ENCODE peak calls at places on chromosomes 7 and 10, in four cellular contexts. One of them, this sample, is unnamed.

GRCh38 chr10:116371737-116372136 is 47.5 kb downstream of the CCDC172 start:
- DNase-seq in NCI-H1048: no peak
- DNase-seq in stimulated activated CD4-positive, alpha-beta T cell treated with anti-CD3 and anti-CD28 coated beads, Interleukin-15, amount 100 ng/mL, for 48 hours: no peak
- DNase-seq in CD8-positive, alpha-beta T cell: no peak
- DNase-seq in this sample: no peak

GRCh38 chr7:70678621-70679251 is 453.2 kb upstream of the GALNT17 start:
- DNase-seq in NCI-H1048: no peak
- DNase-seq in CD8-positive, alpha-beta T cell: no peak
- DNase-seq in stimulated activated CD4-positive, alpha-beta T cell treated with anti-CD3 and anti-CD28 coated beads, Interleukin-15, amount 100 ng/mL, for 48 hours: no peak
- DNase-seq in this sample: no peak

GRCh38 chr7:77866370-77866769 is 67.8 kb downstream of the PHTF2 start:
- DNase-seq in CD8-positive, alpha-beta T cell: no peak
- DNase-seq in NCI-H1048: no peak
- DNase-seq in stimulated activated CD4-positive, alpha-beta T cell treated with anti-CD3 and anti-CD28 coated beads, Interleukin-15, amount 100 ng/mL, for 48 hours: no peak
- DNase-seq in this sample: no peak

GRCh38 chr7:100888988-100889760 is at the start of gene UFSP1:
- DNase-seq in NCI-H1048: no peak
- DNase-seq in stimulated activated CD4-positive, alpha-beta T cell treated with anti-CD3 and anti-CD28 coated beads, Interleukin-15, amount 100 ng/mL, for 48 hours: no peak
- DNase-seq in CD8-positive, alpha-beta T cell: no peak
- DNase-seq in this sample: no peak

GRCh38 chr10:22135591-22135990 is 82.2 kb downstream of the EBLN1 start:
- DNase-seq in CD8-positive, alpha-beta T cell: no peak
- DNase-seq in stimulated activated CD4-positive, alpha-beta T cell treated with anti-CD3 and anti-CD28 coated beads, Interleukin-15, amount 100 ng/mL, for 48 hours: no peak
- DNase-seq in NCI-H1048: no peak
- DNase-seq in this sample: no peak

GRCh38 chr10:124160176-124160575 is 66.8 kb upstream of the CHST15 start:
- DNase-seq in CD8-positive, alpha-beta T cell: no peak
- DNase-seq in NCI-H1048: no peak
- DNase-seq in stimulated activated CD4-positive, alpha-beta T cell treated with anti-CD3 and anti-CD28 coated beads, Interleukin-15, amount 100 ng/mL, for 48 hours: no peak
- DNase-seq in this sample: no peak

GRCh38 chr7:17907014-17907413 is 33.3 kb downstream of the SNX13 start:
- DNase-seq in CD8-positive, alpha-beta T cell: no peak
- DNase-seq in NCI-H1048: no peak
- DNase-seq in stimulated activated CD4-positive, alpha-beta T cell treated with anti-CD3 and anti-CD28 coated beads, Interleukin-15, amount 100 ng/mL, for 48 hours: no peak
- DNase-seq in this sample: no peak

GRCh38 chr7:68484731-68485130 is 1113.5 kb upstream of the AUTS2 start:
- DNase-seq in NCI-H1048: no peak
- DNase-seq in stimulated activated CD4-positive, alpha-beta T cell treated with anti-CD3 and anti-CD28 coated beads, Interleukin-15, amount 100 ng/mL, for 48 hours: no peak
- DNase-seq in CD8-positive, alpha-beta T cell: no peak
- DNase-seq in this sample: no peak

GRCh38 chr7:151705744-151706567 is 171.0 kb downstream of the PRKAG2 start:
- DNase-seq in NCI-H1048: no peak
- DNase-seq in CD8-positive, alpha-beta T cell: no peak
- DNase-seq in stimulated activated CD4-positive, alpha-beta T cell treated with anti-CD3 and anti-CD28 coated beads, Interleukin-15, amount 100 ng/mL, for 48 hours: no peak
- DNase-seq in this sample: no peak

GRCh38 chr7:17274551-17275245 is 23.8 kb upstream of the AHR start:
- DNase-seq in stimulated activated CD4-positive, alpha-beta T cell treated with anti-CD3 and anti-CD28 coated beads, Interleukin-15, amount 100 ng/mL, for 48 hours: no peak
- DNase-seq in NCI-H1048: no peak
- DNase-seq in CD8-positive, alpha-beta T cell: no peak
- DNase-seq in this sample: no peak

GRCh38 chr10:102150970-102151773 is 1.0 kb upstream of the NOLC1 start:
- DNase-seq in stimulated activated CD4-positive, alpha-beta T cell treated with anti-CD3 and anti-CD28 coated beads, Interleukin-15, amount 100 ng/mL, for 48 hours: no peak
- DNase-seq in CD8-positive, alpha-beta T cell: no peak
- DNase-seq in NCI-H1048: no peak
- DNase-seq in this sample: no peak

GRCh38 chr7:121339082-121339481 is 10.3 kb downstream of the WNT16 start:
- DNase-seq in NCI-H1048: no peak
- DNase-seq in CD8-positive, alpha-beta T cell: no peak
- DNase-seq in stimulated activated CD4-positive, alpha-beta T cell treated with anti-CD3 and anti-CD28 coated beads, Interleukin-15, amount 100 ng/mL, for 48 hours: no peak
- DNase-seq in this sample: no peak

GRCh38 chr10:120387326-120387725 is 69.7 kb upstream of the PLPP4 start:
- DNase-seq in NCI-H1048: no peak
- DNase-seq in CD8-positive, alpha-beta T cell: no peak
- DNase-seq in stimulated activated CD4-positive, alpha-beta T cell treated with anti-CD3 and anti-CD28 coated beads, Interleukin-15, amount 100 ng/mL, for 48 hours: no peak
- DNase-seq in this sample: no peak

GRCh38 chr10:130179640-130180039 is 43.4 kb downstream of the GLRX3 start:
- DNase-seq in NCI-H1048: no peak
- DNase-seq in stimulated activated CD4-positive, alpha-beta T cell treated with anti-CD3 and anti-CD28 coated beads, Interleukin-15, amount 100 ng/mL, for 48 hours: peak
- DNase-seq in CD8-positive, alpha-beta T cell: peak
- DNase-seq in this sample: no peak

GRCh38 chr7:44969701-44970494 is 8.9 kb downstream of the MYO1G start:
- DNase-seq in NCI-H1048: no peak
- DNase-seq in stimulated activated CD4-positive, alpha-beta T cell treated with anti-CD3 and anti-CD28 coated beads, Interleukin-15, amount 100 ng/mL, for 48 hours: no peak
- DNase-seq in CD8-positive, alpha-beta T cell: no peak
- DNase-seq in this sample: no peak

GRCh38 chr10:70518695-70519094 is 40.1 kb downstream of the PALD1 start:
- DNase-seq in stimulated activated CD4-positive, alpha-beta T cell treated with anti-CD3 and anti-CD28 coated beads, Interleukin-15, amount 100 ng/mL, for 48 hours: no peak
- DNase-seq in CD8-positive, alpha-beta T cell: no peak
- DNase-seq in NCI-H1048: no peak
- DNase-seq in this sample: no peak

GRCh38 chr10:36602374-36602773 is 523.0 kb upstream of the ANKRD30A start:
- DNase-seq in stimulated activated CD4-positive, alpha-beta T cell treated with anti-CD3 and anti-CD28 coated beads, Interleukin-15, amount 100 ng/mL, for 48 hours: no peak
- DNase-seq in NCI-H1048: no peak
- DNase-seq in CD8-positive, alpha-beta T cell: no peak
- DNase-seq in this sample: no peak

GRCh38 chr7:113705439-113705838 is 213.4 kb downstream of the PPP1R3A start:
- DNase-seq in NCI-H1048: no peak
- DNase-seq in CD8-positive, alpha-beta T cell: no peak
- DNase-seq in stimulated activated CD4-positive, alpha-beta T cell treated with anti-CD3 and anti-CD28 coated beads, Interleukin-15, amount 100 ng/mL, for 48 hours: no peak
- DNase-seq in this sample: no peak

GRCh38 chr10:61898435-61898778 is 3.1 kb upstream of the ARID5B start:
- DNase-seq in NCI-H1048: no peak
- DNase-seq in stimulated activated CD4-positive, alpha-beta T cell treated with anti-CD3 and anti-CD28 coated beads, Interleukin-15, amount 100 ng/mL, for 48 hours: no peak
- DNase-seq in CD8-positive, alpha-beta T cell: no peak
- DNase-seq in this sample: no peak

GRCh38 chr7:122682805-122683204 is 16.1 kb downstream of the RNF133 start:
- DNase-seq in stimulated activated CD4-positive, alpha-beta T cell treated with anti-CD3 and anti-CD28 coated beads, Interleukin-15, amount 100 ng/mL, for 48 hours: no peak
- DNase-seq in NCI-H1048: no peak
- DNase-seq in CD8-positive, alpha-beta T cell: no peak
- DNase-seq in this sample: no peak

GRCh38 chr7:34155225-34155908 is 250.0 kb downstream of the BMPER start:
- DNase-seq in stimulated activated CD4-positive, alpha-beta T cell treated with anti-CD3 and anti-CD28 coated beads, Interleukin-15, amount 100 ng/mL, for 48 hours: no peak
- DNase-seq in NCI-H1048: no peak
- DNase-seq in CD8-positive, alpha-beta T cell: no peak
- DNase-seq in this sample: no peak

GRCh38 chr7:129255800-129256199 is 31.0 kb downstream of the AHCYL2 start:
- DNase-seq in stimulated activated CD4-positive, alpha-beta T cell treated with anti-CD3 and anti-CD28 coated beads, Interleukin-15, amount 100 ng/mL, for 48 hours: no peak
- DNase-seq in CD8-positive, alpha-beta T cell: no peak
- DNase-seq in NCI-H1048: no peak
- DNase-seq in this sample: no peak

GRCh38 chr10:35533565-35533964 is 71.6 kb upstream of the GJD4 start:
- DNase-seq in stimulated activated CD4-positive, alpha-beta T cell treated with anti-CD3 and anti-CD28 coated beads, Interleukin-15, amount 100 ng/mL, for 48 hours: no peak
- DNase-seq in CD8-positive, alpha-beta T cell: no peak
- DNase-seq in NCI-H1048: no peak
- DNase-seq in this sample: no peak

GRCh38 chr10:43399911-43400310 is 9.1 kb downstream of the HNRNPF start:
- DNase-seq in NCI-H1048: no peak
- DNase-seq in CD8-positive, alpha-beta T cell: no peak
- DNase-seq in stimulated activated CD4-positive, alpha-beta T cell treated with anti-CD3 and anti-CD28 coated beads, Interleukin-15, amount 100 ng/mL, for 48 hours: no peak
- DNase-seq in this sample: no peak

GRCh38 chr7:111018960-111019835 is 71.7 kb upstream of the LRRN3 start:
- DNase-seq in NCI-H1048: no peak
- DNase-seq in stimulated activated CD4-positive, alpha-beta T cell treated with anti-CD3 and anti-CD28 coated beads, Interleukin-15, amount 100 ng/mL, for 48 hours: no peak
- DNase-seq in CD8-positive, alpha-beta T cell: peak
- DNase-seq in this sample: no peak

GRCh38 chr10:88066319-88066718 is 202.9 kb downstream of the PTEN start:
- DNase-seq in stimulated activated CD4-positive, alpha-beta T cell treated with anti-CD3 and anti-CD28 coated beads, Interleukin-15, amount 100 ng/mL, for 48 hours: no peak
- DNase-seq in CD8-positive, alpha-beta T cell: no peak
- DNase-seq in NCI-H1048: no peak
- DNase-seq in this sample: no peak

GRCh38 chr10:122515588-122516231 is 44.8 kb upstream of the DMBT1 start:
- DNase-seq in CD8-positive, alpha-beta T cell: peak
- DNase-seq in stimulated activated CD4-positive, alpha-beta T cell treated with anti-CD3 and anti-CD28 coated beads, Interleukin-15, amount 100 ng/mL, for 48 hours: peak
- DNase-seq in NCI-H1048: no peak
- DNase-seq in this sample: no peak

GRCh38 chr10:34954142-34954541 is 136.0 kb downstream of the CUL2 start:
- DNase-seq in NCI-H1048: peak
- DNase-seq in stimulated activated CD4-positive, alpha-beta T cell treated with anti-CD3 and anti-CD28 coated beads, Interleukin-15, amount 100 ng/mL, for 48 hours: no peak
- DNase-seq in CD8-positive, alpha-beta T cell: no peak
- DNase-seq in this sample: no peak

GRCh38 chr10:87715727-87716670 is 56.3 kb downstream of the PAPSS2 start:
- DNase-seq in CD8-positive, alpha-beta T cell: no peak
- DNase-seq in NCI-H1048: no peak
- DNase-seq in stimulated activated CD4-positive, alpha-beta T cell treated with anti-CD3 and anti-CD28 coated beads, Interleukin-15, amount 100 ng/mL, for 48 hours: no peak
- DNase-seq in this sample: no peak

GRCh38 chr10:109647627-109648026 is 275.7 kb downstream of the XPNPEP1 start:
- DNase-seq in CD8-positive, alpha-beta T cell: no peak
- DNase-seq in stimulated activated CD4-positive, alpha-beta T cell treated with anti-CD3 and anti-CD28 coated beads, Interleukin-15, amount 100 ng/mL, for 48 hours: no peak
- DNase-seq in NCI-H1048: no peak
- DNase-seq in this sample: no peak

GRCh38 chr10:31125789-31126188 is 94.1 kb upstream of the ZNF438 start:
- DNase-seq in stimulated activated CD4-positive, alpha-beta T cell treated with anti-CD3 and anti-CD28 coated beads, Interleukin-15, amount 100 ng/mL, for 48 hours: no peak
- DNase-seq in NCI-H1048: no peak
- DNase-seq in CD8-positive, alpha-beta T cell: no peak
- DNase-seq in this sample: no peak

This sample was measured in activated B cell treated with CpG ODN at 0.5 μM for 24 hours.